ENCODE peak calls at places on chromosome 11, in five cellular contexts. H, N, A, V and R are unnamed samples.

GRCh38 chr11:2715716-2716350 is 16.0 kb upstream of the KCNQ1OT1 start:
- DNase-seq in H (no peak), N (no peak), V (no peak), A (no peak), R (no peak)

GRCh38 chr11:72838691-72839305 is 24.6 kb downstream of the ATG16L2 start:
- DNase-seq in A (no peak), V (no peak), H (peak; percentile 39), N (no peak), R (no peak)

GRCh38 chr11:2797181-2797711 is 88.3 kb downstream of the CDKN1C start:
- DNase-seq in A (no peak), V (no peak), N (peak; percentile 42), H (no peak), R (peak; percentile 47)

GRCh38 chr11:44456544-44457270 is 108.8 kb upstream of the CD82 start:
- DNase-seq in N (no peak), A (peak; percentile 24), H (no peak), V (peak; percentile 57), R (no peak)

GRCh38 chr11:12287374-12288211 is 89.8 kb upstream of the PARVA start:
- DNase-seq in A (peak; percentile 90), H (peak; percentile 88), N (peak; percentile 69), V (peak; percentile 96), R (peak; percentile 57)

GRCh38 chr11:9280655-9281301 is 15.6 kb upstream of the DENND5A start:
- DNase-seq in H (no peak), N (no peak), A (peak; percentile 77), V (peak; percentile 17), R (no peak)

GRCh38 chr11:40819230-40819629 is 640.2 kb downstream of the LRRC4C start:
- DNase-seq in A (no peak), H (no peak), N (no peak), V (no peak), R (no peak)

GRCh38 chr11:45145421-45146071 is 893 bp upstream of the PRDM11 start:
- DNase-seq in H (no peak), A (no peak), N (no peak), V (peak; percentile 84), R (peak; percentile 90)

GRCh38 chr11:266676-267439 is 11.3 kb upstream of the NLRP6 start:
- DNase-seq in N (no peak), V (no peak), A (peak; percentile 12), H (no peak), R (no peak)

GRCh38 chr11:3345736-3346135 is 33.2 kb downstream of the ZNF195 start:
- DNase-seq in A (no peak), H (no peak), N (no peak), V (peak; percentile 62), R (no peak)

GRCh38 chr11:7060828-7061227 is 28.0 kb upstream of the RBMXL2 start:
- DNase-seq in N (no peak), V (no peak), A (no peak), H (no peak), R (no peak)

GRCh38 chr11:47269829-47270305 is at the start of gene MADD:
- DNase-seq in V (peak; percentile 84), A (peak; percentile 67), N (peak; percentile 88), H (peak; percentile 83), R (no peak)

GRCh38 chr11:13450832-13451397 is 12.1 kb downstream of the BTBD10 start:
- DNase-seq in N (no peak), A (no peak), H (no peak), V (no peak), R (no peak)

GRCh38 chr11:32610926-32611325 is 27.3 kb downstream of the EIF3M start:
- DNase-seq in H (no peak), N (no peak), A (no peak), V (no peak), R (no peak)

GRCh38 chr11:45412033-45412432 is 125.9 kb upstream of the SYT13 start:
- DNase-seq in N (no peak), H (peak; percentile 24), V (peak; percentile 81), A (no peak), R (peak; percentile 56)

GRCh38 chr11:117096973-117097566 is 1.2 kb downstream of the SIK3 start:
- DNase-seq in A (no peak), V (no peak), H (no peak), N (no peak), R (no peak)

GRCh38 chr11:102730036-102730815 is 5.5 kb upstream of the MMP8 start:
- DNase-seq in V (no peak), N (no peak), H (no peak), A (no peak), R (no peak)

GRCh38 chr11:61384271-61385242 is 7.8 kb upstream of the TMEM216 start:
- DNase-seq in V (no peak), A (peak; percentile 41), H (no peak), N (no peak), R (no peak)

GRCh38 chr11:15580056-15580774 is 465.5 kb downstream of the INSC start:
- DNase-seq in N (no peak), H (no peak), V (no peak), A (no peak), R (no peak)

GRCh38 chr11:64026575-64027213 is 9.0 kb upstream of the FLRT1 start:
- DNase-seq in A (no peak), H (peak; percentile 67), N (no peak), V (no peak), R (no peak)

GRCh38 chr11:19868871-19869270 is 156.2 kb downstream of the NAV2 start:
- DNase-seq in H (peak; percentile 20), A (no peak), N (no peak), V (no peak), R (no peak)